ENCODE peak calls at places on chromosomes 5 and 9, in five cellular contexts. W is tibial artery; L is heart left ventricle; C is IMR-90; E is naive thymus-derived CD4-positive, alpha-beta T cell. V is an unnamed sample. For H3K4me1, the result is how much of the 10 kb centered on the place peaks cover.

GRCh38 chr5:73336366-73336765 is 112.2 kb downstream of the FOXD1 start:
- DNase-seq in L (no peak), W (no peak), C (peak), E (no peak), V (no peak)

GRCh38 chr5:119273391-119273839 is 82.4 kb upstream of the TNFAIP8 start:
- DNase-seq in L (peak), E (no peak), C (no peak), W (no peak), V (no peak)

GRCh38 chr9:93320591-93321219 is 130.8 kb upstream of the FAM120A start:
- DNase-seq in E (no peak), C (no peak), W (peak), L (no peak), V (no peak)

GRCh38 chr9:36731576-36731975 is 158.9 kb downstream of the MELK start:
- DNase-seq in W (no peak), L (no peak), C (peak), E (no peak), V (peak)

GRCh38 chr9:77210116-77210515 is 32.8 kb downstream of the VPS13A start:
- DNase-seq in L (no peak), C (peak), E (no peak), W (no peak), V (peak)

GRCh38 chr9:78782234-78782633 is 485.3 kb downstream of the PSAT1 start:
- DNase-seq in C (no peak), E (no peak), W (no peak), L (no peak), V (no peak)

GRCh38 chr9:72205513-72205912 is 56.3 kb downstream of the GDA start:
- DNase-seq in L (no peak), W (no peak), E (no peak), C (no peak), V (no peak)

GRCh38 chr5:178116406-178116885 is 3.1 kb downstream of the N4BP3 start:
- DNase-seq in E (peak), L (no peak), W (no peak), C (no peak), V (peak)

GRCh38 chr5:145838276-145838675 is 3.1 kb upstream of the PRELID2 start:
- DNase-seq in E (no peak), C (no peak), W (no peak), L (no peak), V (peak)

GRCh38 chr9:38008168-38009034 is 60.6 kb downstream of the SHB start:
- DNase-seq in W (no peak), E (no peak), C (peak), L (peak), V (no peak)

GRCh38 chr9:70120834-70121510 is 77.3 kb downstream of the MAMDC2 start:
- DNase-seq in W (peak), C (peak), E (no peak), L (peak), V (no peak)

GRCh38 chr5:144711172-144711571 is 540.5 kb downstream of the KCTD16 start:
- DNase-seq in W (no peak), E (no peak), L (no peak), C (no peak), V (no peak)

GRCh38 chr5:151632524-151632923 is 41.4 kb upstream of the FAT2 start:
- DNase-seq in W (no peak), C (no peak), E (no peak), L (peak), V (no peak)

GRCh38 chr5:67643531-67643930 is 446.9 kb upstream of the CD180 start:
- DNase-seq in C (no peak), W (no peak), E (no peak), L (no peak), V (no peak)

GRCh38 chr5:41637869-41638268 is 127.5 kb upstream of the PLCXD3 start:
- DNase-seq in W (no peak), E (no peak), C (no peak), L (no peak), V (peak)

GRCh38 chr5:36878421-36879088 is 2.0 kb downstream of the NIPBL start:
- DNase-seq in E (no peak), L (no peak), W (no peak), C (peak), V (peak)

GRCh38 chr5:114458726-114459125 is 96.9 kb downstream of the KCNN2 start:
- DNase-seq in L (no peak), W (no peak), C (no peak), E (no peak), V (no peak)

GRCh38 chr5:43019615-43020293 is 20.4 kb downstream of the ANXA2R start:
- DNase-seq in C (peak), E (peak), L (peak), W (no peak), V (peak)

GRCh38 chr5:172772112-172772906 is 1.3 kb upstream of the DUSP1 start:
- DNase-seq in E (peak), W (peak), L (peak), C (peak), V (peak)

GRCh38 chr5:40480392-40480791 is 199.3 kb upstream of the PTGER4 start:
- DNase-seq in L (no peak), W (no peak), E (no peak), C (no peak), V (no peak)

GRCh38 chr5:132528866-132529634 is 14.3 kb downstream of the IL5 start:
- DNase-seq in L (no peak), W (no peak), E (no peak), C (no peak), V (no peak)

GRCh38 chr5:71789746-71790145 is 70.7 kb downstream of the CARTPT start:
- DNase-seq in L (no peak), E (no peak), W (no peak), C (no peak), V (no peak)

GRCh38 chr5:113612060-113612496 is 98.6 kb downstream of the YTHDC2 start:
- DNase-seq in C (peak), W (no peak), L (no peak), E (no peak), V (peak)

GRCh38 chr9:81234924-81235610 is 454.3 kb downstream of the TLE1 start:
- DNase-seq in E (no peak), C (no peak), W (no peak), L (no peak), V (peak)

GRCh38 chr9:77857513-77858298 is 173.9 kb downstream of the GNAQ start:
- DNase-seq in L (no peak), W (no peak), E (no peak), C (no peak), V (no peak)

GRCh38 chr9:37151802-37152201 is 31.4 kb downstream of the ZCCHC7 start:
- DNase-seq in L (no peak), C (no peak), E (no peak), W (no peak), V (no peak)

GRCh38 chr5:83428126-83428525 is 43.4 kb upstream of the VCAN start:
- DNase-seq in E (no peak), L (no peak), C (peak), W (no peak), V (peak)

GRCh38 chr9:20811872-20812271 is 127.8 kb downstream of the FOCAD start:
- DNase-seq in L (no peak), E (no peak), W (no peak), C (peak), V (no peak)

GRCh38 chr9:133050781-133051180 is 11.0 kb upstream of the CEL start:
- DNase-seq in E (no peak), C (no peak), W (no peak), L (no peak), V (no peak)

GRCh38 chr5:1222621-1223277 is 2.4 kb upstream of the SLC6A18 start:
- DNase-seq in W (no peak), C (no peak), E (no peak), L (no peak), V (no peak)

GRCh38 chr5:140641716-140642115 is 2.5 kb downstream of the TMCO6 start:
- DNase-seq in W (no peak), C (no peak), L (no peak), E (no peak), V (no peak)

GRCh38 chr5:10588779-10589447 is 25.0 kb downstream of the ANKRD33B start:
- DNase-seq in E (no peak), W (no peak), L (no peak), C (no peak), V (no peak)

GRCh38 chr9:19271081-19271480 is 40.6 kb downstream of the DENND4C start:
- DNase-seq in C (no peak), W (no peak), E (no peak), L (no peak), V (peak)

GRCh38 chr5:127112347-127112864 is 39.1 kb upstream of the C5orf63 start:
- DNase-seq in W (no peak), E (no peak), C (no peak), L (no peak), V (no peak)

GRCh38 chr5:31066655-31067328 is 126.7 kb upstream of the CDH6 start:
- DNase-seq in E (no peak), W (no peak), L (no peak), C (peak), V (peak)

GRCh38 chr5:53276825-53277224 is 167.3 kb upstream of the MOCS2 start:
- DNase-seq in L (no peak), W (no peak), E (no peak), C (peak), V (peak)

DNA sequence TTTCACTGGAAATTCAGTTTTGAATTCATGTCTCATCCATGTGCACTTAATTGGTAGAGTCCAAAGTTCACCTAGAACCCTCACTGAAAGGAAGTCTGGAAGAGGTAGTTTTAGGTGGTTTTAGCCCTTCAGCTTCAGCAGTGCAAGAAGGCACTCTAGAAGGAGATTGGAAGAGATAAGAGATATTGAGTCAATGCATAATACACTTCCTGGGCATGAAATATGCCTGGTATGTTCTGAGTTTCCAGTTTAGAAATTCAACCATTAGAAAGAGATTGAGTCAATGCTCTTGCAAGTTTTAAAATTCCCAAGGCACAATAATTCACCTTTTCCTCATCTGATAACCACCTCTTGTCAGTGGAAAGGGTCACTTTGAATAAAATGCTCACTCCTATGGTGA is 928.1 kb downstream of the MAT2B start:
- DNase-seq in C (peak), L (no peak), E (no peak), W (no peak), V (peak)
- H3K4me1 ChIP-seq in C (under half), L (under half), E (under half), W (under half), V (under half)

GRCh38 chr5:3119435-3119834 is 368.0 kb upstream of the IRX2 start:
- DNase-seq in W (no peak), L (no peak), C (no peak), E (no peak), V (no peak)
- H3K4me1 ChIP-seq in W (under half), L (under half), C (under half), E (under half), V (under half)

GRCh38 chr9:16719921-16720320 is 150.5 kb downstream of the BNC2 start:
- DNase-seq in E (no peak), L (no peak), C (no peak), W (no peak), V (peak)
- H3K4me1 ChIP-seq in E (under half), L (under half), C (under half), W (under half), V (under half)

GRCh38 chr9:127954831-127955293 is 17.2 kb upstream of the DPM2 start:
- DNase-seq in W (no peak), E (no peak), L (no peak), C (no peak), V (no peak)
- H3K4me1 ChIP-seq in W (under half), E (half or more), L (under half), C (under half), V (under half)

V was measured in cardiac muscle cell.